ENCODE peak calls at places on chromosomes 2 and 18, in six cellular contexts. One of them, this sample, is unnamed.

GRCh38 chr2:143528021-143528420 is 398.8 kb downstream of the ARHGAP15 start:
- DNase-seq in hepatocyte: no peak
- DNase-seq in GM23338: no peak
- DNase-seq in HCT116: no peak
- DNase-seq in MM.1S: no peak
- DNase-seq in OCI-LY7: no peak
- DNase-seq in this sample: no peak

GRCh38 chr18:31100598-31101147 is 1.5 kb downstream of the DSC2 start:
- DNase-seq in HCT116: no peak
- DNase-seq in GM23338: peak; percentile 88
- DNase-seq in hepatocyte: peak; percentile 43
- DNase-seq in MM.1S: no peak
- DNase-seq in OCI-LY7: no peak
- DNase-seq in this sample: no peak

GRCh38 chr2:63639344-63639743 is 50.6 kb downstream of the MDH1 start:
- DNase-seq in GM23338: peak; percentile 82
- DNase-seq in HCT116: no peak
- DNase-seq in MM.1S: no peak
- DNase-seq in hepatocyte: no peak
- DNase-seq in OCI-LY7: no peak
- DNase-seq in this sample: no peak

GRCh38 chr18:21004721-21005120 is 106.9 kb downstream of the ROCK1 start:
- DNase-seq in hepatocyte: peak; percentile 5
- DNase-seq in OCI-LY7: no peak
- DNase-seq in GM23338: no peak
- DNase-seq in MM.1S: no peak
- DNase-seq in HCT116: no peak
- DNase-seq in this sample: peak; percentile 96

GRCh38 chr2:137938204-137938603 is 26.1 kb upstream of the HNMT start:
- DNase-seq in OCI-LY7: no peak
- DNase-seq in GM23338: no peak
- DNase-seq in MM.1S: no peak
- DNase-seq in hepatocyte: no peak
- DNase-seq in HCT116: no peak
- DNase-seq in this sample: peak; percentile 12

GRCh38 chr2:8515864-8516533 is 165.9 kb upstream of the ID2 start:
- DNase-seq in hepatocyte: no peak
- DNase-seq in MM.1S: peak; percentile 83
- DNase-seq in OCI-LY7: peak; percentile 82
- DNase-seq in HCT116: no peak
- DNase-seq in GM23338: no peak
- DNase-seq in this sample: no peak

GRCh38 chr18:22167471-22168151 is 1.8 kb upstream of the GATA6 start:
- DNase-seq in MM.1S: no peak
- DNase-seq in HCT116: no peak
- DNase-seq in GM23338: peak; percentile 74
- DNase-seq in hepatocyte: peak; percentile 63
- DNase-seq in OCI-LY7: no peak
- DNase-seq in this sample: peak; percentile 46

GRCh38 chr18:77702686-77703085 is 453.0 kb downstream of the GALR1 start:
- DNase-seq in MM.1S: peak; percentile 21
- DNase-seq in HCT116: no peak
- DNase-seq in GM23338: peak; percentile 64
- DNase-seq in OCI-LY7: peak; percentile 4
- DNase-seq in hepatocyte: peak; percentile 27
- DNase-seq in this sample: no peak

GRCh38 chr18:74549591-74550104 is 15.3 kb downstream of the CNDP1 start:
- DNase-seq in OCI-LY7: no peak
- DNase-seq in MM.1S: no peak
- DNase-seq in GM23338: no peak
- DNase-seq in HCT116: no peak
- DNase-seq in hepatocyte: no peak
- DNase-seq in this sample: no peak

GRCh38 chr2:10552871-10553245 is 104.7 kb upstream of the ODC1 start:
- DNase-seq in HCT116: no peak
- DNase-seq in OCI-LY7: no peak
- DNase-seq in GM23338: no peak
- DNase-seq in MM.1S: no peak
- DNase-seq in hepatocyte: no peak
- DNase-seq in this sample: no peak

GRCh38 chr2:10481666-10482157 is 33.6 kb upstream of the ODC1 start:
- DNase-seq in HCT116: no peak
- DNase-seq in hepatocyte: no peak
- DNase-seq in GM23338: no peak
- DNase-seq in MM.1S: no peak
- DNase-seq in OCI-LY7: no peak
- DNase-seq in this sample: no peak

GRCh38 chr18:12254820-12255511 is 805 bp downstream of the CIDEA start:
- DNase-seq in MM.1S: no peak
- DNase-seq in HCT116: no peak
- DNase-seq in GM23338: peak; percentile 47
- DNase-seq in hepatocyte: no peak
- DNase-seq in OCI-LY7: no peak
- DNase-seq in this sample: no peak

GRCh38 chr2:227228061-227228667 is 63.7 kb downstream of the COL4A3 start:
- DNase-seq in HCT116: no peak
- DNase-seq in GM23338: no peak
- DNase-seq in hepatocyte: no peak
- DNase-seq in MM.1S: no peak
- DNase-seq in OCI-LY7: no peak
- DNase-seq in this sample: peak; percentile 77

GRCh38 chr2:126661702-126662465 is 5.9 kb downstream of the GYPC start:
- DNase-seq in GM23338: no peak
- DNase-seq in OCI-LY7: no peak
- DNase-seq in hepatocyte: no peak
- DNase-seq in MM.1S: no peak
- DNase-seq in HCT116: no peak
- DNase-seq in this sample: no peak

GRCh38 chr2:118667964-118668363 is 179.5 kb downstream of the EN1 start:
- DNase-seq in OCI-LY7: no peak
- DNase-seq in MM.1S: no peak
- DNase-seq in GM23338: no peak
- DNase-seq in hepatocyte: no peak
- DNase-seq in HCT116: no peak
- DNase-seq in this sample: peak; percentile 95

GRCh38 chr2:144477943-144478283 is 42.0 kb downstream of the ZEB2 start:
- DNase-seq in HCT116: no peak
- DNase-seq in MM.1S: no peak
- DNase-seq in GM23338: peak; percentile 27
- DNase-seq in OCI-LY7: peak; percentile 14
- DNase-seq in hepatocyte: no peak
- DNase-seq in this sample: peak; percentile 52

GRCh38 chr2:240136013-240136670 is at the start of gene COPS9:
- DNase-seq in GM23338: peak; percentile 90
- DNase-seq in MM.1S: peak; percentile 84
- DNase-seq in OCI-LY7: peak; percentile 90
- DNase-seq in hepatocyte: peak; percentile 95
- DNase-seq in HCT116: peak; percentile 61
- DNase-seq in this sample: peak; percentile 95

GRCh38 chr2:240134956-240135520 is 1.1 kb downstream of the COPS9 start:
- DNase-seq in hepatocyte: no peak
- DNase-seq in OCI-LY7: no peak
- DNase-seq in MM.1S: no peak
- DNase-seq in GM23338: no peak
- DNase-seq in HCT116: no peak
- DNase-seq in this sample: no peak

GRCh38 chr2:240133401-240133800 is 2.7 kb downstream of the COPS9 start:
- DNase-seq in OCI-LY7: no peak
- DNase-seq in GM23338: no peak
- DNase-seq in hepatocyte: no peak
- DNase-seq in MM.1S: no peak
- DNase-seq in HCT116: no peak
- DNase-seq in this sample: no peak

GRCh38 chr2:240135706-240136012 is 446 bp downstream of the COPS9 start:
- DNase-seq in hepatocyte: no peak
- DNase-seq in HCT116: no peak
- DNase-seq in GM23338: no peak
- DNase-seq in OCI-LY7: no peak
- DNase-seq in MM.1S: no peak
- DNase-seq in this sample: no peak

DNA sequence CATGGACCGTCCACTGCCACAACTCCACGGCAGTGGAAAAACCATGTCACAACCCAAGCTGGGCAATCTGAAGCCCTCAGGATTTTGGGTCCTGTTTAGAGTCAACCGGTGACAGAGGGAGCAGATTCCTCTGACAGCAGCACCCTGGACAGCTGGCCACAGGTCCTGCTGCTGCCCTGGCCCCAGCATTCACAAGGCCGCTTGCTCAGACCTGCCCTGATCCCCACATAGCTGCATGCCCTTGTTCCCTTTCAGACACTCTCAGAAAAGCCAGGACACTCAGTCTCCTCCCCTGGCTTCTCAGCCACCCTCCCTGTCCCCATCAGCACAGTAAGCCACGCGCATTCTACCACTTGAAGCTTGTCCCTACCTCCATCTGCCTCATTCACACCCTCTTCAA is 1.6 kb downstream of the COPS9 start:
- DNase-seq in OCI-LY7: no peak
- DNase-seq in hepatocyte: no peak
- DNase-seq in GM23338: no peak
- DNase-seq in MM.1S: no peak
- DNase-seq in HCT116: no peak
- DNase-seq in this sample: peak; percentile 23
- TF ChIP-seq EZH2phosphoT487 in OCI-LY7: no peak
- TF ChIP-seq EZH2phosphoT487 in hepatocyte: no peak
- TF ChIP-seq EZH2phosphoT487 in GM23338: no peak
- TF ChIP-seq EZH2phosphoT487 in MM.1S: no peak
- TF ChIP-seq EZH2phosphoT487 in HCT116: no peak
- TF ChIP-seq EZH2phosphoT487 in this sample: no peak

DNA sequence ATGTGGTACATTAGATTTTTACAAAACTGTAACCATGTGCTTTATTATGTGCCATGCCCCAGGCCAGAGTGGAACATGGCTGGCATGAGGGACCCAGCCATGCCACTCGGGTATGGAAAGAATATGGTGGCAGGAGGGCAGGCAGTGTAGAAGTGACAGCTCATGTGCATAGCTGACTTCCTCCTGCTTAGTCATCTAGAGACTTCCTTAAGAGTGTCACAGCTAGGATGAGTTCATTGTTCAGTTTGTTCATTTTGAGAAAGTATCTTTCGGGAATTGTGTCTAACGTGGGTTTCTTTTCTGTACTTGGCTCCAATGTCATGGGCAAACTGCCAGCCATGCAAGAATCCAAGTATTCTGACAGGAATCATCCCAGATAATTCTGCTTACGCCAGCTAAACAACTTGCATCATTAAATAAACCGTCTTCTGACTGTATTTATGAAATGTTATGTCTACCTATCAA is 94.3 kb upstream of the ITGB6 start:
- DNase-seq in MM.1S: no peak
- DNase-seq in hepatocyte: peak; percentile 48
- DNase-seq in GM23338: no peak
- DNase-seq in OCI-LY7: no peak
- DNase-seq in HCT116: no peak
- DNase-seq in this sample: peak; percentile 90
- H3K27ac ChIP-seq in MM.1S: no peak overlapping the region
- H3K27ac ChIP-seq in hepatocyte: peak overlapping the region; percentile 83
- H3K27ac ChIP-seq in GM23338: no peak overlapping the region
- H3K27ac ChIP-seq in OCI-LY7: no peak overlapping the region
- H3K27ac ChIP-seq in HCT116: no peak overlapping the region
- H3K27ac ChIP-seq in this sample: peak overlapping the region; percentile 98

GRCh38 chr2:58800846-58801245 is 559.7 kb upstream of the FANCL start:
- DNase-seq in HCT116: no peak
- DNase-seq in GM23338: no peak
- DNase-seq in MM.1S: no peak
- DNase-seq in hepatocyte: no peak
- DNase-seq in OCI-LY7: no peak
- DNase-seq in this sample: no peak

GRCh38 chr2:58803192-58803591 is 562.1 kb upstream of the FANCL start:
- DNase-seq in GM23338: no peak
- DNase-seq in HCT116: no peak
- DNase-seq in hepatocyte: no peak
- DNase-seq in MM.1S: no peak
- DNase-seq in OCI-LY7: no peak
- DNase-seq in this sample: no peak

DNA sequence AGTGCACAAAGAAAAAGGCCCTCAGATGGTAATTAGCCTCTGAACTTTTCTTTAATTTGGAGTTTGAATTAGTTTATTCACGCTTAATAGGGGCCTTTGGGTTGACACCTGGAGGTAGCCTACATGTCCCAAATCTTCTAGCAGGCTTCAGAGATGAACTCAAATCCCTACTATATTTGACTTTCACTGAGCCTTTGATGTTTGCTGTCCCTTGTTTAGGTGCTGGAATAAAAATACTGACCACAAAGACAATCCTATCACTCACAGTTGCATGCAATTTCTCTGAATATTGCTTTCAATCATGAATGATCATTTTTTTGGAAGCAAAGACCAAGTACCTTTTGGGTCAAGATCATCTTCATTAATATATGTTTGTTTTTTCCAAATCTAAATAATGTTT is 564.0 kb upstream of the FANCL start:
- DNase-seq in HCT116: no peak
- DNase-seq in GM23338: no peak
- DNase-seq in OCI-LY7: no peak
- DNase-seq in MM.1S: no peak
- DNase-seq in hepatocyte: no peak
- DNase-seq in this sample: no peak
- TF ChIP-seq EZH2phosphoT487 in HCT116: no peak
- TF ChIP-seq EZH2phosphoT487 in GM23338: no peak
- TF ChIP-seq EZH2phosphoT487 in OCI-LY7: no peak
- TF ChIP-seq EZH2phosphoT487 in MM.1S: no peak
- TF ChIP-seq EZH2phosphoT487 in hepatocyte: no peak
- TF ChIP-seq EZH2phosphoT487 in this sample: no peak

GRCh38 chr2:24409166-24409565 is 48.8 kb upstream of the ITSN2 start:
- DNase-seq in HCT116: no peak
- DNase-seq in hepatocyte: no peak
- DNase-seq in GM23338: no peak
- DNase-seq in MM.1S: no peak
- DNase-seq in OCI-LY7: no peak
- DNase-seq in this sample: no peak

GRCh38 chr2:24400207-24400907 is 40.0 kb upstream of the ITSN2 start:
- DNase-seq in MM.1S: no peak
- DNase-seq in hepatocyte: peak; percentile 14
- DNase-seq in GM23338: peak; percentile 19
- DNase-seq in OCI-LY7: no peak
- DNase-seq in HCT116: no peak
- DNase-seq in this sample: no peak

GRCh38 chr2:24402242-24403092 is 42.1 kb upstream of the ITSN2 start:
- DNase-seq in hepatocyte: no peak
- DNase-seq in GM23338: no peak
- DNase-seq in OCI-LY7: no peak
- DNase-seq in HCT116: no peak
- DNase-seq in MM.1S: no peak
- DNase-seq in this sample: peak; percentile 13

GRCh38 chr2:24403168-24403850 is 43.0 kb upstream of the ITSN2 start:
- DNase-seq in OCI-LY7: no peak
- DNase-seq in HCT116: no peak
- DNase-seq in GM23338: no peak
- DNase-seq in MM.1S: no peak
- DNase-seq in hepatocyte: no peak
- DNase-seq in this sample: no peak

DNA sequence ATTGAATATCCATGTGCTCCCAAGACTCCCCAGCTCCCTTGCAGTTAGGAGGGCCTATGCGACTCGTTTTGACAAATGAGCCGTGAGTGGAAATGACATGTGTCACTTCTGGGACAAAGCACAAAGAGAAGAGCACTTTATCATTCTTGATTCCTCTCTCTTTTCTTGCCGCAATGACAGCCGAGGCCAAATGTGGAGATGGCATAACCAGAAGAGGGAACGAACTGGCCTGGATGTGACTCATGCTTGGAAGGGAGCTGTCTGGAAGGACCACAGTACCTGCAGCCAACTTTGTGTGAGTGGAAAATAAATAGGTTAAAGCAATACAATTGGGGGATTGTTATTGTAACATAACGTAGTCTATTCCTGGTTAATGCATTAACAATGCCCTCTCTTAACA is 44.2 kb upstream of the ITSN2 start:
- DNase-seq in OCI-LY7: no peak
- DNase-seq in hepatocyte: no peak
- DNase-seq in HCT116: no peak
- DNase-seq in MM.1S: no peak
- DNase-seq in GM23338: no peak
- DNase-seq in this sample: peak; percentile 75
- H3K27ac ChIP-seq in OCI-LY7: no peak overlapping the region
- H3K27ac ChIP-seq in hepatocyte: no peak overlapping the region
- H3K27ac ChIP-seq in HCT116: no peak overlapping the region
- H3K27ac ChIP-seq in MM.1S: no peak overlapping the region
- H3K27ac ChIP-seq in GM23338: no peak overlapping the region
- H3K27ac ChIP-seq in this sample: no peak overlapping the region

This sample was measured in GM23248.